ENCODE peak calls at places on chromosomes 5 and 9, in eight cellular contexts. One of them, this sample, is unnamed.

GRCh38 chr5:119752921-119753886 is 123.8 kb downstream of the FAM170A start:
- DNase-seq in stomach: no peak
- DNase-seq in endothelial cell of umbilical vein: no peak
- DNase-seq in IMR-90: no peak
- DNase-seq in body of pancreas: no peak
- DNase-seq in NB4: peak
- DNase-seq in HCT116: no peak
- DNase-seq in adrenal gland: no peak
- DNase-seq in this sample: no peak

GRCh38 chr5:87541033-87541432 is 128.3 kb upstream of the CCNH start:
- DNase-seq in NB4: peak
- DNase-seq in IMR-90: peak
- DNase-seq in adrenal gland: peak
- DNase-seq in body of pancreas: peak
- DNase-seq in endothelial cell of umbilical vein: peak
- DNase-seq in HCT116: peak
- DNase-seq in stomach: no peak
- DNase-seq in this sample: no peak

GRCh38 chr9:87276327-87276841 is 221.3 kb upstream of the DAPK1 start:
- DNase-seq in NB4: no peak
- DNase-seq in IMR-90: peak
- DNase-seq in body of pancreas: no peak
- DNase-seq in adrenal gland: no peak
- DNase-seq in HCT116: no peak
- DNase-seq in endothelial cell of umbilical vein: no peak
- DNase-seq in stomach: no peak
- DNase-seq in this sample: no peak

GRCh38 chr9:95570150-95570549 is 53.4 kb upstream of the PTCH1 start:
- DNase-seq in endothelial cell of umbilical vein: peak
- DNase-seq in HCT116: no peak
- DNase-seq in stomach: no peak
- DNase-seq in IMR-90: peak
- DNase-seq in body of pancreas: no peak
- DNase-seq in adrenal gland: no peak
- DNase-seq in NB4: no peak
- DNase-seq in this sample: no peak

GRCh38 chr5:58497956-58498942 is 7.0 kb downstream of the GAPT start:
- DNase-seq in adrenal gland: peak
- DNase-seq in IMR-90: peak
- DNase-seq in NB4: peak
- DNase-seq in stomach: peak
- DNase-seq in body of pancreas: peak
- DNase-seq in endothelial cell of umbilical vein: peak
- DNase-seq in HCT116: peak
- DNase-seq in this sample: no peak

GRCh38 chr5:26649000-26649399 is 389.4 kb downstream of the CDH9 start:
- DNase-seq in HCT116: no peak
- DNase-seq in endothelial cell of umbilical vein: no peak
- DNase-seq in body of pancreas: no peak
- DNase-seq in adrenal gland: no peak
- DNase-seq in stomach: no peak
- DNase-seq in IMR-90: no peak
- DNase-seq in NB4: no peak
- DNase-seq in this sample: no peak

GRCh38 chr9:9612270-9612669 is 1000.5 kb downstream of the PTPRD start:
- DNase-seq in stomach: no peak
- DNase-seq in NB4: no peak
- DNase-seq in IMR-90: no peak
- DNase-seq in adrenal gland: no peak
- DNase-seq in endothelial cell of umbilical vein: peak
- DNase-seq in HCT116: no peak
- DNase-seq in body of pancreas: no peak
- DNase-seq in this sample: no peak

GRCh38 chr9:111994831-111995458 is 98.3 kb downstream of the UGCG start:
- DNase-seq in IMR-90: no peak
- DNase-seq in stomach: no peak
- DNase-seq in endothelial cell of umbilical vein: peak
- DNase-seq in HCT116: no peak
- DNase-seq in body of pancreas: no peak
- DNase-seq in adrenal gland: no peak
- DNase-seq in NB4: no peak
- DNase-seq in this sample: no peak

GRCh38 chr5:81936061-81936460 is 35.8 kb upstream of the ATG10 start:
- DNase-seq in NB4: no peak
- DNase-seq in body of pancreas: no peak
- DNase-seq in HCT116: no peak
- DNase-seq in adrenal gland: no peak
- DNase-seq in IMR-90: no peak
- DNase-seq in stomach: no peak
- DNase-seq in endothelial cell of umbilical vein: no peak
- DNase-seq in this sample: no peak

DNA sequence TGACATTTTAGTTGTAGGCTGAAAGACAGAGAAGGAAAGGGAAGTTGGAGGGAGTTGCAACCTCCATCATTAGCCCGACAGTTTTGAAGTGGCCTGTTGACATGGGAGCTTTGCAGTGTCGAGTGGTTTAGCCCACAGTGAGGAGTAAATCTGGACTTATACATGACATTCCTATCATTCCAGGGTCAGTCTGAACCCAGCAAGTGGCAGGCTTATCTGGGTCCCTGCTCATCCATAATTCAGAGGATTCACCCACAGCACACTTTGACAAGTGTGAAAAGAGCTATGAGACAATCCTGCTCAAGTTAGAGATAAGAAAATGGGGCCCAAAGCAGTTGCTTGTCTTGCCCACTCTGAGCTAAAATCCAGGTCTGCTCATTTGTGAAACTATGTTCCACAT is 8.4 kb upstream of the TNC start:
- DNase-seq in body of pancreas: no peak
- DNase-seq in NB4: no peak
- DNase-seq in adrenal gland: no peak
- DNase-seq in stomach: no peak
- DNase-seq in HCT116: no peak
- DNase-seq in IMR-90: no peak
- DNase-seq in endothelial cell of umbilical vein: no peak
- DNase-seq in this sample: no peak
- TF ChIP-seq POLR2A in body of pancreas: no peak
- TF ChIP-seq POLR2A in NB4: no peak
- TF ChIP-seq POLR2A in adrenal gland: no peak
- TF ChIP-seq POLR2A in stomach: no peak
- TF ChIP-seq POLR2A in HCT116: no peak
- TF ChIP-seq POLR2A in IMR-90: no peak
- TF ChIP-seq POLR2A in endothelial cell of umbilical vein: no peak
- TF ChIP-seq POLR2A in this sample: no peak

GRCh38 chr5:145858929-145859328 is 13.9 kb downstream of the GRXCR2 start:
- DNase-seq in endothelial cell of umbilical vein: no peak
- DNase-seq in IMR-90: peak
- DNase-seq in NB4: no peak
- DNase-seq in stomach: no peak
- DNase-seq in adrenal gland: no peak
- DNase-seq in HCT116: no peak
- DNase-seq in body of pancreas: no peak
- DNase-seq in this sample: no peak

GRCh38 chr5:145856285-145856818 is 16.5 kb downstream of the GRXCR2 start:
- DNase-seq in adrenal gland: peak
- DNase-seq in body of pancreas: peak
- DNase-seq in IMR-90: peak
- DNase-seq in NB4: no peak
- DNase-seq in HCT116: no peak
- DNase-seq in endothelial cell of umbilical vein: peak
- DNase-seq in stomach: peak
- DNase-seq in this sample: peak

GRCh38 chr5:145863005-145863404 is 9.8 kb downstream of the GRXCR2 start:
- DNase-seq in HCT116: no peak
- DNase-seq in body of pancreas: no peak
- DNase-seq in adrenal gland: no peak
- DNase-seq in endothelial cell of umbilical vein: no peak
- DNase-seq in IMR-90: no peak
- DNase-seq in NB4: no peak
- DNase-seq in stomach: no peak
- DNase-seq in this sample: no peak

GRCh38 chr5:145859451-145859850 is 13.4 kb downstream of the GRXCR2 start:
- DNase-seq in IMR-90: no peak
- DNase-seq in HCT116: no peak
- DNase-seq in body of pancreas: no peak
- DNase-seq in adrenal gland: no peak
- DNase-seq in NB4: no peak
- DNase-seq in stomach: no peak
- DNase-seq in endothelial cell of umbilical vein: no peak
- DNase-seq in this sample: no peak

DNA sequence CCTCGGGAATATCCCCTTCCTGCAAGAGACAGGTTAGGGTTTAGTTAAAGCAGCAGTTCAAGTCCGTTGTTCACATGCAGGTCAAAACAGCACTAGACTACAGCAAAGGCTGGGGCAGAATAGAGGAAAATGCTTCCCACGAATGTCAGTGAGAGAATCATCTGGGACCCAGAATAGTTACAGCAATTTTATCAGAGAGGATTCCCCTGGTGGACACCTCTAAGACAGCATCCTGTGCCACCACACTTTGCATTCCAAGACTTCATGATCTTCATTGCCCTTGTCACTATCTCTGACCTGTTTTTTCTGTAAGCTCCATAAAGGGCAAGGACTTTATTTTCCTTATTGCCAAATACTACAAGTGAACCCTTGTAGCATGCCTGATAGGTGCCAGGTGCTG is 12.9 kb downstream of the GRXCR2 start:
- DNase-seq in body of pancreas: no peak
- DNase-seq in IMR-90: no peak
- DNase-seq in HCT116: no peak
- DNase-seq in endothelial cell of umbilical vein: no peak
- DNase-seq in NB4: no peak
- DNase-seq in adrenal gland: no peak
- DNase-seq in stomach: no peak
- DNase-seq in this sample: no peak
- TF ChIP-seq CTCF in body of pancreas: no peak
- TF ChIP-seq CTCF in IMR-90: peak
- TF ChIP-seq CTCF in HCT116: peak
- TF ChIP-seq CTCF in endothelial cell of umbilical vein: no peak
- TF ChIP-seq CTCF in NB4: peak
- TF ChIP-seq CTCF in adrenal gland: no peak
- TF ChIP-seq CTCF in stomach: no peak
- TF ChIP-seq CTCF in this sample: no peak

DNA sequence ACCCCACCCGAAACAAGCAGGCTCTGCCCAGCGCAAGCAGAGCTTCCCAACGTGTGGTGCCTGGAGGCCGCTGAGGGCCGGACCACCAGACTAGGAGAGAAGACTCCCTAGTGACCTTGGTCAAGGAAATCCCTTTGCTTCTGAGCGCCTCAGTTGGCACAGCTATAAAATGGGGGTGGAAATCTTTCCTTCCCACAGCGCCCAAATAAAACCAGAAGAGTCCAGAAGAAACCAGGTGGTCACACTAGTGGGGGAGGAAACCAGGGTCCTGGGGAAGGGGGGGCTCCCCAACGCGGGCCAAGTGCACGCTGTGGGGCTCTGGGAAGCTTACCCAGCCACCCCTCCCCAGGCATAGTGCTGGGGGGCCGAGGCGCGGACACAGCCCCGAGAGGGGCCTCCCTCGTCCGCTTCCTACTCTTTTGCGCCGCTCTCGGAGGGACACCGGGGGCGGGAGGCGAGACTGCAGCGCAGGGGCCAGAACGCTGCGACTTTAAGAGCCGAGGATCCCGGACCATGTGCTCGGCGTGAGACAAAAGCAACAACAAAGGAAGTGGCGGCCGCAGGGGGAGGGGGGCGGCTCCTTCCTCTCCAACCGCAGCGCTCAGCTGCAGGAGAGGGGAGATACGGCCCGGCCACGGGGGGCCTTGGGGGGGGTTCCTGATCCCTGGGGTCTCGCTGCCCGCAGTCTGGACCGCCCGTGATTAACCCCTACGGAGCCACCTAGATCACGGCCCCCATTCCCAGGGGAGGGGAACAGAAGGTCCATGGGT is 885 bp downstream of the RNF44 start:
- DNase-seq in HCT116: no peak
- DNase-seq in adrenal gland: peak
- DNase-seq in stomach: peak
- DNase-seq in IMR-90: peak
- DNase-seq in endothelial cell of umbilical vein: peak
- DNase-seq in body of pancreas: peak
- DNase-seq in NB4: peak
- DNase-seq in this sample: peak
- TF ChIP-seq POLR2A in HCT116: no peak
- TF ChIP-seq POLR2A in adrenal gland: no peak
- TF ChIP-seq POLR2A in stomach: no peak
- TF ChIP-seq POLR2A in IMR-90: no peak
- TF ChIP-seq POLR2A in endothelial cell of umbilical vein: peak
- TF ChIP-seq POLR2A in body of pancreas: no peak
- TF ChIP-seq POLR2A in NB4: peak
- TF ChIP-seq POLR2A in this sample: no peak

DNA sequence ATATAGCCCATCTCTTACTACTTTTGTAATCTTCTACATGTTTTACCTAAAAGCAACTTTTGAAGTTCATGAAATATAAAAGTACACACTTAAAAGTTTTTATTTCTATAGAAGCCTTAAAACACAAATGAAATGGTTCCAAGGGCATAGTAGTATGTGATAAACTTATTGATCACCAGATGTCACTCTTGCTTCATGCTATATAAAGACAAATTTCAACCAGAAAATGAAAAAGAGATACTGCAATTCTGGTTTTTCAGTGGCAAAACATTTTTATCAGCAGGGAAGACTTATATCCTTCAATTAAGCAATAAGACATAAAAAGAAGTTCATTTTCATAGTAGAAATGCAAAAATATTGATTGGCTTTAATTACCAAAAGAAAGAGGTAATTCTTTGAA is 69.4 kb upstream of the FBXL17 start:
- DNase-seq in IMR-90: no peak
- DNase-seq in stomach: no peak
- DNase-seq in endothelial cell of umbilical vein: no peak
- DNase-seq in NB4: no peak
- DNase-seq in body of pancreas: no peak
- DNase-seq in HCT116: no peak
- DNase-seq in adrenal gland: no peak
- DNase-seq in this sample: no peak
- TF ChIP-seq CTCF in IMR-90: no peak
- TF ChIP-seq CTCF in stomach: no peak
- TF ChIP-seq CTCF in endothelial cell of umbilical vein: no peak
- TF ChIP-seq CTCF in NB4: no peak
- TF ChIP-seq CTCF in body of pancreas: no peak
- TF ChIP-seq CTCF in HCT116: no peak
- TF ChIP-seq CTCF in adrenal gland: no peak
- TF ChIP-seq CTCF in this sample: no peak

DNA sequence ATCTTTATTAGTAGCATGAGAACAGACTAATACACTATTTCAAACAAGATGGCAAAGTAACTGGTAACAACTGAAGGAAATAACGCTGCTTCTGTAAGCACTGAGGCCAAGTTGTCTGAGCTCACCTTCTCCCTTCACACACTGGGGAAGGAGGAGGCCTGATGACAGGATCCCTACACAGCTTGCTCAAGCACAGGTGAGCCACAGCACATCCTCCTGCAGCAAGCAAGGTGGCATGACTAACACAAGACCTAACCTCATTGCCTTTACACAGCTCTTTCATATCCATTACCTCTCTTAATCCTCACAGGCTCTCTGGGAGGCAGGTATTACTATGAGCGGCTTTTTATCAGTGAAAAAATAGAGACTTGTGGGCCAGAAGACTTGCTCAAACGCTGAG is 83.3 kb downstream of the ARL15 start:
- DNase-seq in body of pancreas: no peak
- DNase-seq in HCT116: no peak
- DNase-seq in adrenal gland: no peak
- DNase-seq in IMR-90: no peak
- DNase-seq in NB4: no peak
- DNase-seq in endothelial cell of umbilical vein: no peak
- DNase-seq in stomach: no peak
- DNase-seq in this sample: no peak
- TF ChIP-seq POLR2A in body of pancreas: no peak
- TF ChIP-seq POLR2A in HCT116: no peak
- TF ChIP-seq POLR2A in adrenal gland: no peak
- TF ChIP-seq POLR2A in IMR-90: no peak
- TF ChIP-seq POLR2A in NB4: no peak
- TF ChIP-seq POLR2A in endothelial cell of umbilical vein: no peak
- TF ChIP-seq POLR2A in stomach: no peak
- TF ChIP-seq POLR2A in this sample: no peak